ENCODE peak calls at places on chromosomes 3 and 15, in five cellular contexts. T is stomach; A is adrenal gland; G is CD8-positive, alpha-beta memory T cell; Y is heart right ventricle. O is an unnamed sample. For H3K4me1, the result is how much of the 10 kb centered on the place peaks cover.

GRCh38 chr3:78666458-78666800 is 1101.4 kb downstream of the ROBO1 start:
- DNase-seq in Y (no peak), T (no peak), G (no peak), A (no peak), O (no peak)

GRCh38 chr3:172449468-172450149 is 1.4 kb upstream of the GHSR start:
- DNase-seq in A (peak), T (no peak), G (no peak), Y (peak), O (no peak)

GRCh38 chr3:121654493-121655385 is 6.0 kb downstream of the HCLS1 start:
- DNase-seq in G (no peak), Y (no peak), A (no peak), T (no peak), O (no peak)

GRCh38 chr3:43455233-43455632 is 166.6 kb downstream of the ANO10 start:
- DNase-seq in T (no peak), Y (no peak), A (peak), G (no peak), O (no peak)

GRCh38 chr3:193708270-193708669 is 115.3 kb downstream of the OPA1 start:
- DNase-seq in T (no peak), G (no peak), Y (no peak), A (no peak), O (no peak)

GRCh38 chr3:46442591-46443530 is 21.8 kb downstream of the LTF start:
- DNase-seq in Y (peak), A (peak), G (no peak), T (peak), O (no peak)

GRCh38 chr3:196378442-196378841 is 40.3 kb upstream of the TM4SF19 start:
- DNase-seq in T (no peak), A (no peak), G (no peak), Y (no peak), O (peak)

GRCh38 chr3:150697646-150698045 is 6.1 kb downstream of the ERICH6 start:
- DNase-seq in T (no peak), Y (no peak), G (no peak), A (no peak), O (no peak)

GRCh38 chr15:68655686-68656437 is 77.1 kb downstream of the CORO2B start:
- DNase-seq in A (no peak), T (no peak), G (no peak), Y (no peak), O (no peak)

GRCh38 chr3:52028572-52028971 is 27.8 kb downstream of the DUSP7 start:
- DNase-seq in G (no peak), T (no peak), Y (peak), A (peak), O (no peak)

GRCh38 chr15:101307048-101307896 is 12.2 kb upstream of the SNRPA1 start:
- DNase-seq in G (no peak), Y (no peak), T (no peak), A (no peak), O (no peak)

GRCh38 chr3:159886050-159886449 is 102.6 kb upstream of the IL12A start:
- DNase-seq in G (no peak), Y (no peak), A (no peak), T (no peak), O (no peak)

GRCh38 chr3:142319094-142319493 is 93.7 kb upstream of the GK5 start:
- DNase-seq in A (no peak), G (no peak), Y (no peak), T (no peak), O (no peak)

GRCh38 chr3:28139288-28139687 is 102.1 kb upstream of the CMC1 start:
- DNase-seq in A (peak), T (no peak), G (no peak), Y (peak), O (no peak)

GRCh38 chr15:78879517-78880241 is 7.0 kb downstream of the MORF4L1 start:
- DNase-seq in A (no peak), G (no peak), T (no peak), Y (no peak), O (no peak)

GRCh38 chr3:13546667-13547171 is 2.2 kb upstream of the FBLN2 start:
- DNase-seq in G (no peak), T (no peak), Y (no peak), A (no peak), O (no peak)

GRCh38 chr3:49005998-49006397 is 1.2 kb upstream of the WDR6 start:
- DNase-seq in T (no peak), G (no peak), A (no peak), Y (no peak), O (no peak)

GRCh38 chr3:170572665-170573253 is 13.1 kb downstream of the SLC7A14 start:
- DNase-seq in T (no peak), A (no peak), Y (no peak), G (no peak), O (no peak)

GRCh38 chr3:12681089-12681488 is 17.2 kb upstream of the RAF1 start:
- DNase-seq in Y (no peak), T (no peak), A (no peak), G (no peak), O (no peak)

GRCh38 chr3:104165866-104166265 is 1200.8 kb upstream of the ALCAM start:
- DNase-seq in G (no peak), Y (no peak), T (no peak), A (no peak), O (no peak)

GRCh38 chr15:58932791-58933310 is 628 bp downstream of the SLTM start:
- DNase-seq in Y (peak), A (no peak), T (peak), G (no peak), O (no peak)

GRCh38 chr15:59296181-59296617 is 76.5 kb downstream of the MYO1E start:
- DNase-seq in T (no peak), A (peak), Y (no peak), G (no peak), O (no peak)

GRCh38 chr3:130384547-130384946 is 39.1 kb downstream of the COL6A5 start:
- DNase-seq in T (no peak), G (no peak), A (no peak), Y (no peak), O (no peak)

GRCh38 chr15:68578960-68579935 is at the start of gene CORO2B:
- DNase-seq in G (no peak), T (no peak), A (no peak), Y (peak), O (no peak)

GRCh38 chr3:82100378-82100777 is 338.9 kb upstream of the GBE1 start:
- DNase-seq in A (no peak), T (no peak), Y (no peak), G (no peak), O (no peak)

GRCh38 chr3:43217633-43218032 is 68.7 kb upstream of the SNRK start:
- DNase-seq in A (no peak), Y (peak), T (no peak), G (no peak), O (no peak)

GRCh38 chr15:101162701-101163483 is 89.0 kb downstream of the CHSY1 start:
- DNase-seq in Y (peak), T (no peak), A (peak), G (no peak), O (peak)

GRCh38 chr3:164673738-164674137 is 404.6 kb downstream of the SI start:
- DNase-seq in T (no peak), A (no peak), G (no peak), Y (no peak), O (no peak)

GRCh38 chr15:65409284-65409631 is 13.5 kb downstream of the IGDCC4 start:
- DNase-seq in Y (no peak), A (no peak), T (no peak), G (no peak), O (no peak)

GRCh38 chr3:8663177-8664061 is 18.8 kb upstream of the SSUH2 start:
- DNase-seq in T (peak), A (peak), Y (peak), G (no peak), O (peak)

GRCh38 chr3:39148116-39149058 is 5.0 kb downstream of the CSRNP1 start:
- DNase-seq in T (no peak), A (peak), Y (no peak), G (peak), O (no peak)

GRCh38 chr15:72916939-72917338 is 133.4 kb upstream of the ADPGK start:
- DNase-seq in Y (no peak), T (no peak), G (no peak), A (no peak), O (no peak)

GRCh38 chr3:126349071-126349470 is 8.1 kb downstream of the KLF15 start:
- DNase-seq in T (peak), G (no peak), A (peak), Y (no peak), O (no peak)

GRCh38 chr3:52277972-52278509 is 408 bp downstream of the WDR82 start:
- DNase-seq in T (no peak), G (peak), Y (no peak), A (peak), O (peak)

DNA sequence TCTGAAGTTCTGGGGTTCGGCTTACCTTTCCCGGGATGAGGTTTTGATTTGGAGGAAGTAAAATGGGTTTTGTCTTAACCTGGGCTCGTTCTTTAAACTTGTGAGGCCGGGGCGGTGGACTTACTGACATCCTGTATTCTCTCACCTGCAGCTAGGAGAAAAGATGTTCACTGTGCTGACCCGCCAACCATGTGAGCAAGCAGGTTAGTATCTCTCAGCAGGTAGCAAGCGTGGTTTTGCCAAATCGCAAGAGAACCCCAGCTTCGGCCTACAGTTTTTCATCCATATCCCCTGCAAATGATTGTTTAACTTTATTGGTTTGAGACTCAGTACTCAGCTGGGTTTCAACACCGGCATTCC is 891 bp downstream of the ENTPD3 start:
- DNase-seq in A (no peak), G (no peak), Y (no peak), T (no peak), O (no peak)
- H3K4me3 ChIP-seq in A (no peak), G (no peak), Y (no peak), T (no peak), O (no peak)

GRCh38 chr3:146160964-146161724 is at the start of gene PLOD2:
- DNase-seq in Y (peak), G (no peak), T (peak), A (peak), O (peak)
- H3K4me1 ChIP-seq in Y (half or more), G (under half), T (under half), A (under half), O (under half)

GRCh38 chr3:14950274-14950673 is 2.9 kb downstream of the NR2C2 start:
- DNase-seq in A (no peak), T (no peak), Y (no peak), G (no peak), O (no peak)

GRCh38 chr3:14948609-14949038 is 1.2 kb downstream of the NR2C2 start:
- DNase-seq in T (no peak), Y (no peak), A (no peak), G (no peak), O (no peak)

GRCh38 chr3:14947105-14947885 is at the start of gene NR2C2:
- DNase-seq in Y (peak), A (peak), G (peak), T (peak), O (peak)

GRCh38 chr3:14947886-14948608 is 664 bp downstream of the NR2C2 start:
- DNase-seq in T (peak), G (peak), A (peak), Y (peak), O (peak)

DNA sequence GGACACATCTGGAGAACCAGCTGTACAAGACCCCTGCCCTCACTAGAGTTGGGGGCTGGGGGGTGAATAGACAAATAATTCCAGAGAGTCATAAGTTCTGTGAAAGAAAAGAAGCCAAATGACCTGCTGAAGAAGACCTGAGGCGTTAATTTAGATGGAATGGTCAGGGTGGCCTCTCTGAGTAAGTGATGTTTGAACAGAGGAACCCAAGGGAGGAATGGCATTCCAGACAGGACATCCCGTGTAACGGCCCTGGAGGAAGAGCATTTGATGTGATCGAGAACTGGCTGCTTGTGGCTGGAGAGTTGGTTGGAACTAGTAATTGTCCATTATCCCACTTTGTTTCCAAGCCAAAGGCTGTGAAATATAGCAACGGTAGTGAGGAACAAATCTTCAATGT is 1.7 kb downstream of the NR2C2 start:
- DNase-seq in A (no peak), Y (no peak), T (no peak), G (no peak), O (no peak)
- H3K4me3 ChIP-seq in A (no peak), Y (peak), T (peak), G (peak), O (peak)

GRCh38 chr3:18778094-18778493 is 353.0 kb upstream of the SATB1 start:
- DNase-seq in A (no peak), G (no peak), Y (no peak), T (no peak), O (no peak)
- H3K4me1 ChIP-seq in A (under half), G (under half), Y (under half), T (under half), O (under half)

DNA sequence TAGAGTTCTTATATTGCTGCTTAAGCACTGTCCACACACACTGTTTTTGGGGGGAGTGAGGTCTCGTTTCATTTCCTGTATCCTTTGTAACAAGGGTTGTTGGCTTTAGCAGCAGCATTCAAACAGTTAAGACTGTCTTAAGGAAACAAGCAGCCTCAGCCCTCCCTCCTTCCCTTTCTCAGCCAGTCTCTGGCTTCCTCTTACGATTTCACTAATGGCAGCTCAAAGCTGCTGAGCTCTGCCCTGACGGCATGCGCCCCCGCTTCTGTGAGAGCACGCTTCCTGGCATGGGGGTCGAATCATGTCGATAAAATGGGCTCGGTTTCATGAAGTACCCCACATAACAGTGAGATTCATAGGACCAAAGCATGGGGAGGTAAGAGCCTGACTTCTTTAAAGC is 105.0 kb downstream of the KLHL25 start:
- DNase-seq in G (peak), A (peak), Y (peak), T (peak), O (peak)
- H3K4me3 ChIP-seq in G (peak), A (no peak), Y (peak), T (peak), O (peak)